ENCODE peak calls at places on chromosome 5, in ten cellular contexts. X is NCI-H187 treated with DMSO at 0.1 percent for 48 hours, C is AG04449, V is A549, O is HFFc6, K is PC-9, B is GM10248, T is posterior vena cava, Y is tibial nerve, N is fibroblast of mammary gland. G is an unnamed sample.
A peak's percentile ranks its signal among the peaks of the same experiment; 100 is the strongest.

GRCh38 chr5:6202615-6203365 is 175.6 kb downstream of the MED10 start:
- DNase-seq in O (no peak), K (no peak), Y (no peak), X (no peak), V (peak; percentile 12), C (no peak), B (peak; percentile 29), N (no peak), T (no peak), G (no peak)

GRCh38 chr5:157559301-157559700 is 16.3 kb downstream of the ADAM19 start:
- DNase-seq in B (no peak), N (peak; percentile 89), K (peak; percentile 88), O (peak; percentile 88), Y (no peak), X (no peak), V (no peak), T (no peak), C (peak; percentile 75), G (no peak)

GRCh38 chr5:157290981-157291711 is 25.2 kb downstream of the CYFIP2 start:
- DNase-seq in Y (no peak), K (no peak), N (no peak), T (no peak), V (peak; percentile 54), O (peak; percentile 24), B (peak; percentile 51), C (no peak), X (no peak), G (no peak)

GRCh38 chr5:22391956-22392355 is 461.2 kb downstream of the CDH12 start:
- DNase-seq in O (no peak), V (no peak), X (no peak), C (no peak), Y (no peak), N (no peak), T (no peak), K (no peak), B (no peak), G (no peak)

GRCh38 chr5:60977956-60978737 is 33.1 kb downstream of the NDUFAF2 start:
- DNase-seq in V (no peak), X (no peak), K (no peak), N (no peak), Y (no peak), T (no peak), C (no peak), B (no peak), O (no peak), G (no peak)

GRCh38 chr5:128378636-128379035 is 159.4 kb downstream of the FBN2 start:
- DNase-seq in C (no peak), X (no peak), Y (no peak), B (no peak), T (no peak), O (no peak), K (no peak), N (peak; percentile 2), V (no peak), G (no peak)

GRCh38 chr5:126516133-126516532 is 78.9 kb downstream of the ALDH7A1 start:
- DNase-seq in C (no peak), B (no peak), Y (no peak), V (no peak), K (peak; percentile 38), O (peak; percentile 80), X (peak; percentile 81), T (no peak), N (peak; percentile 52), G (no peak)

GRCh38 chr5:152237531-152237930 is 167.5 kb downstream of the NMUR2 start:
- DNase-seq in V (no peak), B (no peak), T (no peak), X (no peak), Y (no peak), C (no peak), O (no peak), N (no peak), K (no peak), G (no peak)

GRCh38 chr5:78806544-78806943 is 158.0 kb upstream of the LHFPL2 start:
- DNase-seq in K (peak; percentile 79), X (no peak), B (no peak), O (peak; percentile 96), V (no peak), Y (no peak), N (peak; percentile 77), T (no peak), C (peak; percentile 59), G (no peak)

GRCh38 chr5:84885479-84886258 is 501.0 kb upstream of the EDIL3 start:
- DNase-seq in K (no peak), Y (no peak), N (peak; percentile 51), V (no peak), O (no peak), C (peak; percentile 47), T (peak; percentile 38), X (no peak), B (no peak), G (no peak)

GRCh38 chr5:95238560-95239325 is 46.2 kb downstream of the MCTP1 start:
- DNase-seq in V (no peak), Y (no peak), N (peak; percentile 33), X (no peak), C (no peak), T (no peak), B (no peak), O (no peak), K (no peak), G (no peak)

GRCh38 chr5:68447530-68447929 is 232.0 kb downstream of the PIK3R1 start:
- DNase-seq in B (no peak), V (no peak), X (no peak), K (no peak), T (no peak), C (no peak), N (no peak), O (no peak), Y (no peak), G (no peak)

GRCh38 chr5:143140492-143141231 is 262.8 kb downstream of the NR3C1 start:
- DNase-seq in X (no peak), T (no peak), B (no peak), Y (no peak), O (no peak), V (no peak), K (no peak), N (no peak), C (no peak), G (no peak)

GRCh38 chr5:75558972-75559632 is 47.4 kb downstream of the POLK start:
- DNase-seq in Y (no peak), T (no peak), N (peak; percentile 41), K (no peak), X (no peak), C (no peak), V (no peak), B (no peak), O (no peak), G (no peak)

GRCh38 chr5:160133071-160133917 is 14.0 kb upstream of the PWWP2A start:
- DNase-seq in T (peak; percentile 91), K (no peak), Y (peak; percentile 32), C (no peak), V (no peak), O (no peak), N (peak; percentile 82), X (no peak), B (no peak), G (no peak)

GRCh38 chr5:52692039-52692438 is 95.7 kb upstream of the ITGA1 start:
- DNase-seq in Y (no peak), X (no peak), C (peak; percentile 54), B (no peak), V (no peak), T (no peak), O (peak; percentile 43), N (peak; percentile 46), K (no peak), G (no peak)

GRCh38 chr5:133957591-133957990 is 10.8 kb downstream of the C5orf15 start:
- DNase-seq in B (peak; percentile 55), Y (no peak), V (no peak), T (no peak), K (no peak), C (no peak), N (no peak), X (no peak), O (no peak), G (peak; percentile 53)